ENCODE peak calls at places on chromosome 10, in six cellular contexts. C is IMR-90, U is H9, E is mesenchymal stem cell, F is neuronal stem cell, B is H1. A is an unnamed sample.

GRCh38 chr10:42867571-42867970 is 85.0 kb downstream of the BMS1 start:
- DNase-seq in C (no peak), U (no peak), E (no peak), F (no peak), B (peak), A (no peak)

GRCh38 chr10:72334196-72334831 is 20.4 kb downstream of the DNAJB12 start:
- DNase-seq in C (peak), U (peak), E (peak), F (peak), B (peak), A (peak)

GRCh38 chr10:29030855-29031254 is 258.0 kb upstream of the LYZL1 start:
- DNase-seq in C (no peak), U (no peak), E (no peak), F (no peak), B (no peak), A (no peak)

GRCh38 chr10:33353853-33354252 is 19.4 kb upstream of the NRP1 start:
- DNase-seq in C (no peak), U (no peak), E (no peak), F (no peak), B (no peak), A (no peak)

GRCh38 chr10:58385784-58386112 is 538 bp downstream of the TFAM start:
- DNase-seq in C (peak), U (peak), E (peak), F (peak), B (no peak), A (peak)

GRCh38 chr10:132333386-132333785 is 1.4 kb downstream of the LRRC27 start:
- DNase-seq in C (no peak), U (no peak), E (no peak), F (no peak), B (no peak), A (no peak)

GRCh38 chr10:12906051-12906541 is 95.4 kb downstream of the CCDC3 start:
- DNase-seq in C (no peak), U (no peak), E (no peak), F (no peak), B (no peak), A (no peak)

GRCh38 chr10:118729200-118729599 is 25.6 kb downstream of the CACUL1 start:
- DNase-seq in C (no peak), U (no peak), E (no peak), F (no peak), B (no peak), A (no peak)

GRCh38 chr10:120607710-120608703 is 151.0 kb downstream of the PLPP4 start:
- DNase-seq in C (no peak), U (no peak), E (peak), F (no peak), B (no peak), A (no peak)

GRCh38 chr10:133158437-133158755 is 1.6 kb upstream of the KNDC1 start:
- DNase-seq in C (no peak), U (peak), E (no peak), F (no peak), B (no peak), A (no peak)

GRCh38 chr10:50946991-50947781 is 61.8 kb upstream of the A1CF start:
- DNase-seq in C (peak), U (no peak), E (no peak), F (no peak), B (no peak), A (no peak)

GRCh38 chr10:76649723-76650127 is 987.9 kb downstream of the KCNMA1 start:
- DNase-seq in C (peak), U (no peak), E (peak), F (no peak), B (no peak), A (no peak)

GRCh38 chr10:127182161-127182560 is 14.2 kb downstream of the INSYN2A start:
- DNase-seq in C (no peak), U (no peak), E (no peak), F (no peak), B (no peak), A (no peak)

GRCh38 chr10:99536400-99537254 is 3.9 kb downstream of the NKX2-3 start:
- DNase-seq in C (no peak), U (peak), E (peak), F (peak), B (peak), A (peak)

GRCh38 chr10:99534456-99534938 is 1.8 kb downstream of the NKX2-3 start:
- DNase-seq in C (no peak), U (no peak), E (peak), F (no peak), B (no peak), A (no peak)

GRCh38 chr10:99534939-99535763 is 2.4 kb downstream of the NKX2-3 start:
- DNase-seq in C (no peak), U (peak), E (peak), F (no peak), B (peak), A (no peak)

GRCh38 chr10:99537381-99538286 is 4.9 kb downstream of the NKX2-3 start:
- DNase-seq in C (no peak), U (peak), E (peak), F (no peak), B (peak), A (no peak)

GRCh38 chr10:99535764-99536399 is 3.1 kb downstream of the NKX2-3 start:
- DNase-seq in C (no peak), U (peak), E (no peak), F (no peak), B (peak), A (no peak)
- H3K18ac ChIP-seq in C (no peak), U (no peak), E (peak), F (peak), B (no peak), A (no peak)

GRCh38 chr10:63125459-63125858 is 7.7 kb upstream of the NRBF2 start:
- DNase-seq in C (no peak), U (no peak), E (no peak), F (no peak), B (no peak), A (no peak)
- H2BK15ac ChIP-seq in C (no peak), U (no peak), E (no peak), F (no peak), B (no peak), A (no peak)

GRCh38 chr10:62040896-62041295 is 139.4 kb downstream of the ARID5B start:
- DNase-seq in C (no peak), U (no peak), E (no peak), F (no peak), B (no peak), A (no peak)
- H3K18ac ChIP-seq in C (peak), U (no peak), E (no peak), F (no peak), B (no peak), A (no peak)

GRCh38 chr10:110553905-110554304 is 13.6 kb upstream of the SMC3 start:
- DNase-seq in C (no peak), U (no peak), E (no peak), F (no peak), B (no peak), A (peak)
- H2BK15ac ChIP-seq in C (no peak), U (no peak), E (no peak), F (no peak), B (no peak), A (peak)

GRCh38 chr10:71216363-71216695 is 4.0 kb downstream of the UNC5B start:
- DNase-seq in C (no peak), U (no peak), E (no peak), F (no peak), B (no peak), A (no peak)
- H3K18ac ChIP-seq in C (no peak), U (no peak), E (peak), F (no peak), B (peak), A (peak)

GRCh38 chr10:96858706-96859050 is 26.6 kb downstream of the LCOR start:
- DNase-seq in C (no peak), U (no peak), E (no peak), F (no peak), B (no peak), A (no peak)

GRCh38 chr10:96860631-96861277 is 28.7 kb downstream of the LCOR start:
- DNase-seq in C (no peak), U (no peak), E (no peak), F (no peak), B (no peak), A (no peak)

GRCh38 chr10:96857613-96858012 is 25.5 kb downstream of the LCOR start:
- DNase-seq in C (no peak), U (no peak), E (no peak), F (no peak), B (no peak), A (no peak)

GRCh38 chr10:96858038-96858705 is 26.1 kb downstream of the LCOR start:
- DNase-seq in C (peak), U (no peak), E (peak), F (no peak), B (no peak), A (no peak)

DNA sequence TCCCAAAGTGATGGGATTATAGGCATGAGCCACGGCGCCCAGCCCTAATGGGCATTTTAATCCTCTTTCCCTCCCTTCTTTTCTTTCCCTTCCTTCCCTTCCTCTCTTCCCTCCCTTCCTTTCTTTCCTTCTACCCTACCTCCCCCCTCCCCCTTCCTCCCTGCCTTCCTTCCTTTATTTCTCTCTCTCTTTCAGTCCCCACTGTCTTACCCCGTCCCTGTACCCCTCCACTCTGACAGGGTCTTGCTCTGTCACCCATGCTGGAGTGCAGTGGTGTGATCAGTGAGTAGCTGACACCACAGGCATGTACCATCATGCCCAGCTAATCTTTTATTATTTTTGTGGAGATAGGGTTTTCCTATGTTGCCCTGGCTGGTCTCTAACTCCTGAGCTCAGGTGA is 24.2 kb downstream of the LCOR start:
- DNase-seq in C (no peak), U (no peak), E (no peak), F (no peak), B (no peak), A (no peak)
- H2BK15ac ChIP-seq in C (no peak), U (no peak), E (no peak), F (no peak), B (no peak), A (no peak)

GRCh38 chr10:71258046-71258445 is 45.7 kb downstream of the UNC5B start:
- DNase-seq in C (no peak), U (no peak), E (no peak), F (no peak), B (no peak), A (no peak)

GRCh38 chr10:71259282-71259681 is 46.9 kb downstream of the UNC5B start:
- DNase-seq in C (no peak), U (no peak), E (no peak), F (no peak), B (no peak), A (no peak)

GRCh38 chr10:71259815-71260501 is 47.6 kb downstream of the UNC5B start:
- DNase-seq in C (no peak), U (no peak), E (no peak), F (no peak), B (no peak), A (no peak)

GRCh38 chr10:71257292-71257997 is 45.1 kb downstream of the UNC5B start:
- DNase-seq in C (no peak), U (no peak), E (no peak), F (no peak), B (no peak), A (no peak)

DNA sequence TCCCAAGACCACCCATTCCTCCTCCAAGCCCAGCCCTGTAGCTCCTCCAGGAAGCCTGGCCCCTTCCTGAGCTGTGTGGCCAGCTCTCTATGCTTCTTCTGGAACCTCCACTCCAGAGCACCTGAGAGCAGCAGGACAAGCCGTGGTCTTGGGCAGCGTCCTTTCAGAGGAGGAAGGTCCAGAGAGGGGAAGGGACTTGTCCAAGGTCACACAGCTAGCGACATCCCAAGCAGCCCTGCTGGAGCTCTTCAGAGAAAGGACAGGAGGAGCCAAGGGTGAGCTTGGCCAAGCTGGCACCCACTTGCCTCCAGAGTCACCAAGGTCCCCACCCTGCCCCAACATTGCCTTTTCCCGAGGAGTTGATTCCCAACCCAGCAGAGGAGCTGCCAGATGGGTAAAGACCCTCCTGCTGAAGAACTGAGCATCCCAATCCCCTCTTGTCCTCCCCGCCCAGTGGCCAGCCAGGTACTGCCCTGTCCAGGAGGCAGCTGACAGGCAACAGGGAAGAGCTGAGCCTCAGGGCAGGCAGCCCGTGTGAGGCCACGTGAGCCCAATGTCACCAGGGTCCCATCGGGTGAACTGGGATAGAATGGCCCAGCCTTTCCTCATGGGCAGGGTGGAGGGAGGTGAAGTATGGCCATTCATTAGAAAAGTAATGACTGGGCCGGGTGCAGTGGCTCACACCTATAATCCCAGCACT is 46.2 kb downstream of the UNC5B start:
- DNase-seq in C (no peak), U (no peak), E (no peak), F (no peak), B (no peak), A (no peak)
- H3K18ac ChIP-seq in C (no peak), U (no peak), E (no peak), F (peak), B (no peak), A (no peak)

GRCh38 chr10:23472181-23472580 is 33.3 kb downstream of the OTUD1 start:
- DNase-seq in C (no peak), U (no peak), E (no peak), F (no peak), B (no peak), A (peak)
- H2BK15ac ChIP-seq in C (no peak), U (no peak), E (no peak), F (no peak), B (no peak), A (no peak)

GRCh38 chr10:49597426-49598163 is 12.5 kb upstream of the SLC18A3 start:
- DNase-seq in C (no peak), U (no peak), E (no peak), F (no peak), B (no peak), A (no peak)

GRCh38 chr10:49596836-49597235 is 13.3 kb upstream of the SLC18A3 start:
- DNase-seq in C (no peak), U (no peak), E (no peak), F (no peak), B (no peak), A (no peak)

GRCh38 chr10:49599546-49599945 is 10.6 kb upstream of the SLC18A3 start:
- DNase-seq in C (no peak), U (no peak), E (no peak), F (no peak), B (no peak), A (no peak)

GRCh38 chr10:49598986-49599385 is 11.1 kb upstream of the SLC18A3 start:
- DNase-seq in C (peak), U (no peak), E (no peak), F (no peak), B (no peak), A (no peak)

GRCh38 chr10:49598164-49598856 is 11.8 kb upstream of the SLC18A3 start:
- DNase-seq in C (no peak), U (no peak), E (no peak), F (no peak), B (no peak), A (no peak)
- H3K18ac ChIP-seq in C (no peak), U (no peak), E (no peak), F (no peak), B (no peak), A (no peak)

GRCh38 chr10:24009736-24010135 is 199.2 kb upstream of the KIAA1217 start:
- DNase-seq in C (no peak), U (no peak), E (no peak), F (no peak), B (no peak), A (no peak)

GRCh38 chr10:24009115-24009514 is 199.8 kb upstream of the KIAA1217 start:
- DNase-seq in C (no peak), U (no peak), E (no peak), F (no peak), B (no peak), A (no peak)

GRCh38 chr10:24008164-24009066 is 200.5 kb upstream of the KIAA1217 start:
- DNase-seq in C (no peak), U (no peak), E (no peak), F (peak), B (no peak), A (peak)

GRCh38 chr10:24007359-24007758 is 201.6 kb upstream of the KIAA1217 start:
- DNase-seq in C (no peak), U (no peak), E (no peak), F (no peak), B (no peak), A (no peak)

GRCh38 chr10:24012249-24012803 is 196.6 kb upstream of the KIAA1217 start:
- DNase-seq in C (no peak), U (no peak), E (no peak), F (no peak), B (no peak), A (peak)
- H2BK15ac ChIP-seq in C (no peak), U (no peak), E (no peak), F (no peak), B (no peak), A (no peak)